ENCODE peak calls at places on chromosome 3, in five cellular contexts. C, S, Y, R and H are unnamed samples.

GRCh38 chr3:80771085-80771484 is 990.4 kb downstream of the GBE1 start:
- DNase-seq in C (peak; percentile 46), S (no peak), R (no peak), Y (no peak), H (no peak)

GRCh38 chr3:151538706-151539403 is 78.0 kb upstream of the IGSF10 start:
- DNase-seq in S (peak; percentile 25), Y (no peak), C (peak; percentile 26), R (no peak), H (no peak)

GRCh38 chr3:180018588-180018987 is 18.1 kb downstream of the PEX5L start:
- DNase-seq in Y (no peak), R (no peak), S (no peak), C (peak; percentile 13), H (no peak)

GRCh38 chr3:128280466-128281455 is 127.5 kb downstream of the EEFSEC start:
- DNase-seq in C (no peak), R (peak; percentile 71), S (no peak), Y (no peak), H (no peak)

GRCh38 chr3:159234306-159234705 is 432.5 kb downstream of the MFSD1 start:
- DNase-seq in S (no peak), C (no peak), Y (no peak), R (no peak), H (no peak)

GRCh38 chr3:173214576-173214975 is 73.5 kb upstream of the SPATA16 start:
- DNase-seq in Y (no peak), S (no peak), R (no peak), C (no peak), H (no peak)

GRCh38 chr3:53161820-53162671 is 1.0 kb downstream of the PRKCD start:
- DNase-seq in R (peak; percentile 43), C (peak; percentile 53), S (peak; percentile 71), Y (no peak), H (peak; percentile 95)

GRCh38 chr3:32195995-32196540 is 42.4 kb upstream of the CMTM8 start:
- DNase-seq in S (no peak), Y (no peak), C (no peak), R (no peak), H (no peak)

GRCh38 chr3:148211725-148212124 is 486.0 kb upstream of the AGTR1 start:
- DNase-seq in S (no peak), Y (no peak), R (no peak), C (no peak), H (no peak)

GRCh38 chr3:134190272-134190671 is 60.4 kb downstream of the RYK start:
- DNase-seq in Y (no peak), C (no peak), R (no peak), S (no peak), H (no peak)
- TF ChIP-seq CTCF in Y (no peak), C (no peak), R (no peak), S (no peak), H (peak; percentile 8)

GRCh38 chr3:98587654-98588532 is 5.5 kb downstream of the CPOX start:
- DNase-seq in S (no peak), C (no peak), Y (no peak), R (no peak), H (peak; percentile 75)
- TF ChIP-seq CTCF in S (no peak), C (peak; percentile 39), Y (no peak), R (no peak), H (peak; percentile 50)

DNA sequence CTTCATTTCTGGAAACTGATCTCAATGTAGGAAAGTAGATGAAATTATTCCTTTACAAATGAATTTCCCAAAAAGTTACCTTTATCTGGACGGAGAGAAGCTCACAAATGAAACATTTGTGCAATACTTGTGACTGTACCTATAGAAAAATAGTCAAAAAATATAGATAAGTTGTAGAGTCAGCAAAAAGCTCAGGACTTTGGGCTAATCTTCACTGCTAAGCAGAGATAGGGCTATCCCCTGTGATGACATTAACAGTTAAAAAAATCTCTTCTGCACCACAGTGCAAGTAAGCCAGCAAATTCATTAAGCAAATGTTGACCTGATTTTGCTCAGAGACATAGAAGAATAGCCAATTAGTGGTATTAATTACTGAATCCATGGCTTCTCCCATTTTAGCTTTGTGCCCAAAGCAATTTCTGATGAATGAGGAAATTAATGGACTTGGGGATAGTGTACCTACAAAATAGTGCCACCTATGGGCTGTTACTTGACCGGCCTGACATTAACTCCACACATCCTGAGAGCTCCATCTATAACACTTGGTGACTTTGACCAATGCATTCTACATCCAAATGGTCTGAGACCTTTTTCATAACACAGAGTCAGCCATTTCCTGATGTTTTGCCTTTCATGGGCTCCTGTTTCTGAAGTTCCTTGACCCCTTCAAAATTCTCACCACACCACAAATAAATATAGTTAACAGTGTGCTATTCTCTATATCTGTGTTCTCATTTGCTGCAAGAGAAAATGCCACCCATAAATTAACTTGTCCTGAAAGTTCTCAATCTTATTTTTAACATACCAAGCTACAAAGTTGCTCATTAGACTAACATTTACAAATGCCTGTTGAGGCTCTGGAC is 105.0 kb downstream of the SSR3 start:
- DNase-seq in S (peak; percentile 16), C (peak; percentile 65), Y (no peak), R (peak; percentile 18), H (peak; percentile 81)
- TF ChIP-seq CTCF in S (peak; percentile 61), C (peak; percentile 67), Y (peak; percentile 51), R (peak; percentile 40), H (peak; percentile 71)

GRCh38 chr3:125374996-125375941 is at the start of gene ZNF148:
- DNase-seq in R (peak; percentile 87), C (peak; percentile 92), S (peak; percentile 91), Y (peak; percentile 91), H (peak; percentile 97)
- TF ChIP-seq CTCF in R (no peak), C (peak; percentile 17), S (no peak), Y (no peak), H (no peak)

GRCh38 chr3:152578769-152579168 is 256.2 kb upstream of the P2RY1 start:
- DNase-seq in Y (no peak), C (no peak), S (no peak), R (no peak), H (no peak)

DNA sequence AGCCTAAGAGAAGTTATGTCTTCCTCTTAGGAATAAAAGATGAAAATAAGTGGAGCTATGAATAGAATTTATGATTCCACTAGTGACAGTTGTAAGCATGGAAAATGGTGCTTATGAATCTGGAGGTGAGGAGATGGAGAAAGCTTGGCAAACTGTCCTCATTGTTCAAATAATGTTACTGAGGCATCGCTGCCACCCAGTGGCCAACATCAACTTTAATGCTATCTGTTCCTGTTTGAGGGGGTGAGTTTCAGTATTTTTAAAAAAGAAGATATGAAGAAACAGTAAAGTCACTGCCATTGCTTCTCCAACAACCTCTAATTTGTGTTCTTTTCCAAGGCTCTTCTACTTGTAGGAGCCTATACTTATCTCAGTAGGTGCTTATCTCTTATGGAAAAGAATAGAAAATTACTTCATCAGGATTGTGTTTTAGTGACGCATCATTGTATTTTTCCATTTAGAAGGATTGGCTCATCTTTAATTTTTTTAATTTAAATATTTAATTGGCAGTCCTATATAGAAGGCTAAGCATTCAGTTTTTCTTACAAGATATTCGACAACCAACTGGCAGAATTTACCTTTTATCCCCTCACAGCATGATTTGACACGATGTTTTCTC is 260.4 kb upstream of the P2RY1 start:
- DNase-seq in R (peak; percentile 47), S (peak; percentile 23), Y (no peak), C (peak; percentile 56), H (peak; percentile 62)
- TF ChIP-seq CTCF in R (no peak), S (peak; percentile 37), Y (peak; percentile 21), C (peak; percentile 47), H (peak; percentile 61)

GRCh38 chr3:25903371-25903770 is 113.5 kb downstream of the OXSM start:
- DNase-seq in C (no peak), S (no peak), R (no peak), Y (no peak), H (no peak)

GRCh38 chr3:25906132-25906906 is 116.4 kb downstream of the OXSM start:
- DNase-seq in R (no peak), C (no peak), S (no peak), Y (no peak), H (no peak)

GRCh38 chr3:25902586-25902985 is 112.7 kb downstream of the OXSM start:
- DNase-seq in R (no peak), S (no peak), C (no peak), Y (no peak), H (no peak)

GRCh38 chr3:25901796-25902195 is 111.9 kb downstream of the OXSM start:
- DNase-seq in S (no peak), C (no peak), R (no peak), Y (no peak), H (no peak)

DNA sequence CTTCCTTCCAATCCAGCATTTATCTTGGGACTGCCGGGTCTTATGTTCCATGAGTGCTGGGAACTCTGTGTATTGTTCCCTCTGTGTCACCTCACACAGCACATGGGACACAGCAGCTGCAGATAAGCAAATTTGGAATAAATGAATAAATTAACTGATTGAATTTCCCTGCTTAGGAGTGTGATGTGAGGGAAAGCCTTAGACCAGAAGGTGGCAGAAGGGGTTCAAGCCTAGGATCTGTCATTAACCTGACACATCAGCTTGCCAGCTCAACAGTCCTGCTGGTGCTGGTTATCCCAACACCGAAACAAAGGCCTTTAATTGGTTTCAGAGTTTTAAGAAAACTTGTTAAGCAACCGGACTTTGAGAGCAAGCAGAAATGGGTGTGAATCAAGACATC is 114.4 kb downstream of the OXSM start:
- DNase-seq in R (no peak), S (no peak), C (no peak), Y (no peak), H (no peak)
- TF ChIP-seq CTCF in R (no peak), S (peak; percentile 13), C (no peak), Y (peak; percentile 26), H (no peak)